ENCODE peak calls at places on chromosomes 16 and 17, in eight cellular contexts. S is effector memory CD8-positive, alpha-beta T cell; K is activated T-helper 9 cell treated with anti-CD3 and anti-CD28 coated beads, Interleukin-2, amount 50 U/mL, for 16 hours; Q is astrocyte of the cerebellum; Z is NCI-H187 treated with DMSO at 0.1 percent for 48 hours; H is activated CD4-positive, alpha-beta T cell treated with anti-CD3 and anti-CD28 coated beads for 1 hour; P is amniotic stem cell; C is breast epithelium. I is an unnamed sample.

GRCh38 chr17:78257810-78258322 is 26.4 kb downstream of the TMEM235 start:
- DNase-seq in C (no peak), Z (no peak), Q (no peak), P (no peak), K (no peak), H (no peak), S (no peak), I (no peak)

GRCh38 chr16:11799509-11800384 is 2.7 kb upstream of the ZC3H7A start:
- DNase-seq in C (no peak), H (no peak), K (no peak), P (no peak), S (no peak), Q (no peak), Z (no peak), I (no peak)

GRCh38 chr17:49278076-49278475 is 47.5 kb upstream of the PHOSPHO1 start:
- DNase-seq in C (no peak), S (no peak), H (no peak), Q (no peak), P (no peak), K (no peak), Z (no peak), I (no peak)

GRCh38 chr16:59698341-59698979 is 964.3 kb upstream of the GOT2 start:
- DNase-seq in P (no peak), K (no peak), C (no peak), H (no peak), Q (peak; percentile 54), S (no peak), Z (no peak), I (peak; percentile 74)

GRCh38 chr16:19071811-19072777 is 4.7 kb downstream of the COQ7 start:
- DNase-seq in Z (no peak), Q (no peak), H (peak; percentile 15), S (peak; percentile 46), C (no peak), P (peak; percentile 19), K (peak; percentile 17), I (peak; percentile 61)

GRCh38 chr17:79986441-79987186 is 49.1 kb downstream of the TBC1D16 start:
- DNase-seq in Z (no peak), Q (no peak), C (no peak), S (no peak), P (no peak), K (no peak), H (no peak), I (peak; percentile 27)

GRCh38 chr17:41547378-41547841 is 19.3 kb upstream of the KRT19 start:
- DNase-seq in H (no peak), S (no peak), C (no peak), K (no peak), Q (no peak), Z (no peak), P (no peak), I (peak; percentile 70)

GRCh38 chr17:49290690-49291326 is 60.2 kb upstream of the PHOSPHO1 start:
- DNase-seq in Q (peak; percentile 8), K (no peak), Z (no peak), C (no peak), P (peak; percentile 21), S (peak; percentile 10), H (no peak), I (peak; percentile 10)

GRCh38 chr17:49637050-49637449 is 40.8 kb downstream of the SPOP start:
- DNase-seq in K (no peak), C (no peak), H (no peak), Q (no peak), P (no peak), Z (no peak), S (no peak), I (no peak)

I was measured in fibroblast of lung.